ENCODE peak calls at places on chromosomes 2 and 18, in four cellular contexts. One of them, this sample, is unnamed.

GRCh38 chr2:60468390-60469085 is 84.9 kb downstream of the BCL11A start:
- DNase-seq in endothelial cell: no peak
- DNase-seq in heart left ventricle: no peak
- DNase-seq in K562: no peak
- DNase-seq in this sample: no peak

GRCh38 chr2:23460228-23460627 is 75.2 kb downstream of the KLHL29 start:
- DNase-seq in endothelial cell: no peak
- DNase-seq in heart left ventricle: no peak
- DNase-seq in K562: peak
- DNase-seq in this sample: no peak

GRCh38 chr2:171726841-171727460 is 39.7 kb downstream of the DYNC1I2 start:
- DNase-seq in endothelial cell: no peak
- DNase-seq in heart left ventricle: no peak
- DNase-seq in K562: no peak
- DNase-seq in this sample: no peak

GRCh38 chr2:205739618-205740017 is 57.3 kb downstream of the NRP2 start:
- DNase-seq in endothelial cell: no peak
- DNase-seq in heart left ventricle: no peak
- DNase-seq in K562: no peak
- DNase-seq in this sample: no peak

GRCh38 chr2:42367835-42368234 is 6.8 kb upstream of the COX7A2L start:
- DNase-seq in endothelial cell: no peak
- DNase-seq in heart left ventricle: no peak
- DNase-seq in K562: no peak
- DNase-seq in this sample: no peak

GRCh38 chr2:235468978-235469694 is 24.7 kb upstream of the AGAP1 start:
- DNase-seq in endothelial cell: no peak
- DNase-seq in heart left ventricle: peak
- DNase-seq in K562: peak
- DNase-seq in this sample: no peak

GRCh38 chr2:176097820-176098365 is 1.7 kb upstream of the HOXD12 start:
- DNase-seq in endothelial cell: no peak
- DNase-seq in heart left ventricle: no peak
- DNase-seq in K562: no peak
- DNase-seq in this sample: no peak

GRCh38 chr2:224171226-224171625 is 132.1 kb upstream of the SERPINE2 start:
- DNase-seq in endothelial cell: no peak
- DNase-seq in heart left ventricle: no peak
- DNase-seq in K562: no peak
- DNase-seq in this sample: no peak

GRCh38 chr2:19843992-19844515 is 57.7 kb downstream of the TTC32 start:
- DNase-seq in endothelial cell: no peak
- DNase-seq in heart left ventricle: no peak
- DNase-seq in K562: no peak
- DNase-seq in this sample: no peak

GRCh38 chr18:70363861-70364260 is 75.0 kb downstream of the SOCS6 start:
- DNase-seq in endothelial cell: no peak
- DNase-seq in heart left ventricle: no peak
- DNase-seq in K562: no peak
- DNase-seq in this sample: no peak

GRCh38 chr18:51196811-51197660 is 445 bp downstream of the MEX3C start:
- DNase-seq in endothelial cell: peak
- DNase-seq in heart left ventricle: peak
- DNase-seq in K562: peak
- DNase-seq in this sample: no peak

GRCh38 chr18:79915161-79916127 is 36.0 kb downstream of the SLC66A2 start:
- DNase-seq in endothelial cell: no peak
- DNase-seq in heart left ventricle: no peak
- DNase-seq in K562: no peak
- DNase-seq in this sample: no peak

GRCh38 chr2:232438951-232439757 is 16.8 kb upstream of the ALPI start:
- DNase-seq in endothelial cell: peak
- DNase-seq in heart left ventricle: no peak
- DNase-seq in K562: peak
- DNase-seq in this sample: no peak

GRCh38 chr2:133821107-133821760 is 253.0 kb upstream of the NCKAP5 start:
- DNase-seq in endothelial cell: no peak
- DNase-seq in heart left ventricle: no peak
- DNase-seq in K562: no peak
- DNase-seq in this sample: no peak